ENCODE peak calls at places on chromosomes 5 and 9, in seven cellular contexts. One of them, this sample, is unnamed.

GRCh38 chr5:33260098-33260497 is 180.7 kb upstream of the TARS1 start:
- DNase-seq in HCT116: no peak
- DNase-seq in fibroblast of mammary gland: peak; percentile 67
- DNase-seq in GM23338: no peak
- DNase-seq in AG10803: peak; percentile 26
- DNase-seq in WERI-Rb-1: no peak
- DNase-seq in PC-9: no peak
- DNase-seq in this sample: no peak

GRCh38 chr9:20728493-20729220 is 44.6 kb downstream of the FOCAD start:
- DNase-seq in HCT116: no peak
- DNase-seq in AG10803: peak; percentile 25
- DNase-seq in PC-9: no peak
- DNase-seq in GM23338: no peak
- DNase-seq in fibroblast of mammary gland: peak; percentile 45
- DNase-seq in WERI-Rb-1: no peak
- DNase-seq in this sample: peak; percentile 53

GRCh38 chr5:157233515-157233914 is 32.4 kb upstream of the CYFIP2 start:
- DNase-seq in PC-9: no peak
- DNase-seq in AG10803: no peak
- DNase-seq in HCT116: no peak
- DNase-seq in WERI-Rb-1: no peak
- DNase-seq in GM23338: peak; percentile 55
- DNase-seq in fibroblast of mammary gland: no peak
- DNase-seq in this sample: no peak

GRCh38 chr5:144352318-144352717 is 181.6 kb downstream of the KCTD16 start:
- DNase-seq in AG10803: no peak
- DNase-seq in fibroblast of mammary gland: no peak
- DNase-seq in GM23338: no peak
- DNase-seq in HCT116: no peak
- DNase-seq in WERI-Rb-1: no peak
- DNase-seq in PC-9: no peak
- DNase-seq in this sample: no peak

GRCh38 chr9:9054354-9054992 is 1254.9 kb upstream of the DMAC1 start:
- DNase-seq in GM23338: no peak
- DNase-seq in fibroblast of mammary gland: no peak
- DNase-seq in HCT116: no peak
- DNase-seq in PC-9: no peak
- DNase-seq in AG10803: no peak
- DNase-seq in WERI-Rb-1: no peak
- DNase-seq in this sample: no peak

GRCh38 chr5:103375356-103375755 is 116.8 kb downstream of the MACIR start:
- DNase-seq in AG10803: peak; percentile 29
- DNase-seq in WERI-Rb-1: no peak
- DNase-seq in fibroblast of mammary gland: peak; percentile 35
- DNase-seq in GM23338: no peak
- DNase-seq in PC-9: no peak
- DNase-seq in HCT116: no peak
- DNase-seq in this sample: peak; percentile 43

GRCh38 chr5:91636351-91636750 is 253.2 kb upstream of the ARRDC3 start:
- DNase-seq in AG10803: no peak
- DNase-seq in HCT116: no peak
- DNase-seq in WERI-Rb-1: peak; percentile 17
- DNase-seq in fibroblast of mammary gland: no peak
- DNase-seq in GM23338: peak; percentile 38
- DNase-seq in PC-9: no peak
- DNase-seq in this sample: no peak

GRCh38 chr5:13987843-13988464 is 43.5 kb upstream of the DNAH5 start:
- DNase-seq in PC-9: peak; percentile 87
- DNase-seq in WERI-Rb-1: peak; percentile 47
- DNase-seq in GM23338: peak; percentile 81
- DNase-seq in HCT116: peak; percentile 42
- DNase-seq in fibroblast of mammary gland: peak; percentile 74
- DNase-seq in AG10803: peak; percentile 64
- DNase-seq in this sample: peak; percentile 75

GRCh38 chr9:126608551-126608950 is 5.2 kb upstream of the LMX1B start:
- DNase-seq in AG10803: no peak
- DNase-seq in fibroblast of mammary gland: no peak
- DNase-seq in WERI-Rb-1: no peak
- DNase-seq in GM23338: no peak
- DNase-seq in HCT116: no peak
- DNase-seq in PC-9: no peak
- DNase-seq in this sample: no peak

GRCh38 chr9:101028346-101029299 is at the start of gene PLPPR1:
- DNase-seq in HCT116: no peak
- DNase-seq in fibroblast of mammary gland: peak; percentile 32
- DNase-seq in AG10803: peak; percentile 24
- DNase-seq in WERI-Rb-1: peak; percentile 98
- DNase-seq in GM23338: peak; percentile 84
- DNase-seq in PC-9: no peak
- DNase-seq in this sample: no peak

GRCh38 chr5:14286574-14287399 is 143.6 kb downstream of the TRIO start:
- DNase-seq in WERI-Rb-1: no peak
- DNase-seq in fibroblast of mammary gland: no peak
- DNase-seq in GM23338: no peak
- DNase-seq in AG10803: no peak
- DNase-seq in PC-9: no peak
- DNase-seq in HCT116: no peak
- DNase-seq in this sample: no peak

GRCh38 chr5:138637256-138637655 is 62.1 kb upstream of the HSPA9 start:
- DNase-seq in WERI-Rb-1: no peak
- DNase-seq in GM23338: no peak
- DNase-seq in PC-9: no peak
- DNase-seq in fibroblast of mammary gland: no peak
- DNase-seq in AG10803: no peak
- DNase-seq in HCT116: no peak
- DNase-seq in this sample: no peak

GRCh38 chr9:3285365-3286161 is 240.2 kb downstream of the RFX3 start:
- DNase-seq in WERI-Rb-1: no peak
- DNase-seq in PC-9: no peak
- DNase-seq in fibroblast of mammary gland: no peak
- DNase-seq in HCT116: no peak
- DNase-seq in GM23338: no peak
- DNase-seq in AG10803: peak; percentile 71
- DNase-seq in this sample: no peak

GRCh38 chr9:6959275-6960000 is 201.7 kb downstream of the KDM4C start:
- DNase-seq in WERI-Rb-1: peak; percentile 36
- DNase-seq in AG10803: no peak
- DNase-seq in fibroblast of mammary gland: no peak
- DNase-seq in PC-9: no peak
- DNase-seq in HCT116: no peak
- DNase-seq in GM23338: no peak
- DNase-seq in this sample: no peak

GRCh38 chr5:68727931-68728330 is 365.9 kb upstream of the SLC30A5 start:
- DNase-seq in AG10803: no peak
- DNase-seq in fibroblast of mammary gland: no peak
- DNase-seq in PC-9: no peak
- DNase-seq in WERI-Rb-1: no peak
- DNase-seq in HCT116: no peak
- DNase-seq in GM23338: no peak
- DNase-seq in this sample: no peak

GRCh38 chr9:89058906-89059305 is 67.6 kb downstream of the S1PR3 start:
- DNase-seq in GM23338: no peak
- DNase-seq in fibroblast of mammary gland: no peak
- DNase-seq in PC-9: no peak
- DNase-seq in HCT116: no peak
- DNase-seq in AG10803: no peak
- DNase-seq in WERI-Rb-1: no peak
- DNase-seq in this sample: no peak

GRCh38 chr5:159514229-159514822 is 184.0 kb upstream of the IL12B start:
- DNase-seq in PC-9: no peak
- DNase-seq in fibroblast of mammary gland: peak; percentile 15
- DNase-seq in GM23338: no peak
- DNase-seq in WERI-Rb-1: no peak
- DNase-seq in AG10803: no peak
- DNase-seq in HCT116: no peak
- DNase-seq in this sample: no peak

GRCh38 chr9:131008909-131009618 is at the start of gene LAMC3:
- DNase-seq in HCT116: no peak
- DNase-seq in WERI-Rb-1: peak; percentile 54
- DNase-seq in PC-9: peak; percentile 17
- DNase-seq in fibroblast of mammary gland: no peak
- DNase-seq in GM23338: peak; percentile 78
- DNase-seq in AG10803: no peak
- DNase-seq in this sample: no peak
- TF ChIP-seq CTCF in HCT116: peak; percentile 61
- TF ChIP-seq CTCF in WERI-Rb-1: peak; percentile 65
- TF ChIP-seq CTCF in PC-9: no peak
- TF ChIP-seq CTCF in fibroblast of mammary gland: peak; percentile 5
- TF ChIP-seq CTCF in GM23338: peak; percentile 66
- TF ChIP-seq CTCF in AG10803: peak; percentile 27
- TF ChIP-seq CTCF in this sample: no peak

GRCh38 chr9:35664531-35665470 is at the start of gene ARHGEF39:
- DNase-seq in fibroblast of mammary gland: peak; percentile 61
- DNase-seq in PC-9: peak; percentile 84
- DNase-seq in WERI-Rb-1: peak; percentile 89
- DNase-seq in GM23338: peak; percentile 97
- DNase-seq in HCT116: peak; percentile 59
- DNase-seq in AG10803: peak; percentile 65
- DNase-seq in this sample: peak; percentile 83
- TF ChIP-seq CTCF in fibroblast of mammary gland: no peak
- TF ChIP-seq CTCF in PC-9: no peak
- TF ChIP-seq CTCF in WERI-Rb-1: peak; percentile 60
- TF ChIP-seq CTCF in GM23338: peak; percentile 79
- TF ChIP-seq CTCF in HCT116: peak; percentile 30
- TF ChIP-seq CTCF in AG10803: no peak
- TF ChIP-seq CTCF in this sample: no peak

DNA sequence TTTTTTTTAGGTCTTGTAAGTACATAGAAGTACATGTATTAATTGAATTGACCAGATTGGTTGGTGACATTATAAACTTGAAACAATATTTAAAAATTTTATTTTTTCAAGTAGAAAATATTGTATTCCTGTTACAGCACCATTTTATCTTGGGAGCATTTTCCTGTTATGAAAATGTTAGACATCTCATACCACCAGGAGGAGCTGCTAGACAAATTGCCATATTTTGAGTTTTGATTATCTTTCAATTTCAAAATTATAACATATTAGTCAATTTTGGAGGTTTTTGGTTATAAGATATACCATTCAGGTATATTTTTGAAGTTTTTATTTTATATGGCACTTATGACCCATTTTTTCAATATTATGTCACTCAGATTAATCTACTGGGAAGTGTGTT is 84.4 kb downstream of the CNTLN start:
- DNase-seq in PC-9: no peak
- DNase-seq in AG10803: peak; percentile 1
- DNase-seq in WERI-Rb-1: no peak
- DNase-seq in HCT116: no peak
- DNase-seq in fibroblast of mammary gland: peak; percentile 16
- DNase-seq in GM23338: no peak
- DNase-seq in this sample: peak; percentile 18
- TF ChIP-seq CTCF in PC-9: peak; percentile 34
- TF ChIP-seq CTCF in AG10803: peak; percentile 45
- TF ChIP-seq CTCF in WERI-Rb-1: no peak
- TF ChIP-seq CTCF in HCT116: peak; percentile 26
- TF ChIP-seq CTCF in fibroblast of mammary gland: peak; percentile 43
- TF ChIP-seq CTCF in GM23338: no peak
- TF ChIP-seq CTCF in this sample: peak; percentile 20

GRCh38 chr5:52990531-52990925 is 1.4 kb downstream of the ITGA2 start:
- DNase-seq in HCT116: no peak
- DNase-seq in WERI-Rb-1: no peak
- DNase-seq in fibroblast of mammary gland: no peak
- DNase-seq in AG10803: no peak
- DNase-seq in PC-9: no peak
- DNase-seq in GM23338: no peak
- DNase-seq in this sample: no peak
- TF ChIP-seq CTCF in HCT116: no peak
- TF ChIP-seq CTCF in WERI-Rb-1: no peak
- TF ChIP-seq CTCF in fibroblast of mammary gland: no peak
- TF ChIP-seq CTCF in AG10803: no peak
- TF ChIP-seq CTCF in PC-9: no peak
- TF ChIP-seq CTCF in GM23338: no peak
- TF ChIP-seq CTCF in this sample: no peak

GRCh38 chr5:96972599-96973334 is 36.9 kb downstream of the LNPEP start:
- DNase-seq in PC-9: no peak
- DNase-seq in AG10803: no peak
- DNase-seq in GM23338: no peak
- DNase-seq in WERI-Rb-1: no peak
- DNase-seq in HCT116: no peak
- DNase-seq in fibroblast of mammary gland: no peak
- DNase-seq in this sample: no peak

GRCh38 chr5:96977228-96977627 is 41.3 kb downstream of the LNPEP start:
- DNase-seq in GM23338: peak; percentile 17
- DNase-seq in fibroblast of mammary gland: no peak
- DNase-seq in AG10803: peak; percentile 23
- DNase-seq in WERI-Rb-1: no peak
- DNase-seq in HCT116: no peak
- DNase-seq in PC-9: no peak
- DNase-seq in this sample: no peak

GRCh38 chr5:96978812-96979449 is 43.1 kb downstream of the LNPEP start:
- DNase-seq in GM23338: no peak
- DNase-seq in PC-9: no peak
- DNase-seq in fibroblast of mammary gland: peak; percentile 31
- DNase-seq in AG10803: peak; percentile 36
- DNase-seq in WERI-Rb-1: peak; percentile 26
- DNase-seq in HCT116: no peak
- DNase-seq in this sample: no peak

GRCh38 chr5:96973561-96974401 is 37.9 kb downstream of the LNPEP start:
- DNase-seq in fibroblast of mammary gland: no peak
- DNase-seq in PC-9: no peak
- DNase-seq in HCT116: no peak
- DNase-seq in GM23338: no peak
- DNase-seq in AG10803: no peak
- DNase-seq in WERI-Rb-1: no peak
- DNase-seq in this sample: no peak

DNA sequence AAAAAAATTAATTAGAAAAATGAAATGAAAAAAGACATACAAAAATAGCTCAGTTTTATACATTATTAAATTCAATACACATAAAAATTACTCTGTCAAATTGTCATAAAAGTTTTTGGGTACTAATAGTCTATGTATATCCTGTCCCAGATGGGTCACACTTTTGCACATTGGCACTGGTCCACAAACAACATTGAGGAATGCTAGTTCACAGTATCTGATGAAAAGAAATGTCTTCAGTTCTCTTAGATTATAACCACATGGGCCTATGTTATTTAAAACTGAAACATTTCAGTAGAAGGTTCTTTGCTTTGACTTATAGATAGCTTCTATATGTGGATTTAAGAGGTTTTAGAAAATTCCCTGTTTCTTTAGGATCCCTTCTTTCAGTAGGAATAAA is 39.8 kb downstream of the LNPEP start:
- DNase-seq in GM23338: no peak
- DNase-seq in PC-9: no peak
- DNase-seq in fibroblast of mammary gland: no peak
- DNase-seq in HCT116: no peak
- DNase-seq in AG10803: peak; percentile 23
- DNase-seq in WERI-Rb-1: no peak
- DNase-seq in this sample: no peak
- TF ChIP-seq CTCF in GM23338: no peak
- TF ChIP-seq CTCF in PC-9: no peak
- TF ChIP-seq CTCF in fibroblast of mammary gland: no peak
- TF ChIP-seq CTCF in HCT116: no peak
- TF ChIP-seq CTCF in AG10803: no peak
- TF ChIP-seq CTCF in WERI-Rb-1: no peak
- TF ChIP-seq CTCF in this sample: no peak

DNA sequence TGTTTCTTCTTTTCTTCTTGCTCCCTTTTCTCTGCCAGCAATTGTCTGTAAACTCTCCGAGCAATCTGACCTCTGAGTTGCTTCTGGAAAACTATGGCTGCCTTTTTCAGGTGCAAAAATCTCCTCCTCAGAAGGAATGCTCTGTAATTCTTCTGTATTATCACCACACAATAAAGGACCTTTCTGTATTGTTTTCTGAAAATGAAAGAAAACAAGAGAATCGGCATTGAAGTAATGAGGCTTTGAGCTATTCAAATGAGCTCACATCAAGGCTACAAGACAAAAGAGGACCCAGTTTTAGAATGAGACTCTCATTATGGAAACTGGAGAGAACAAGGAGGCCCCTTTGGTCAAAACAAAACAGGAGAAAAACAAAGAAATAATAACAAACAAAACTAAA is 86.2 kb upstream of the RETREG1 start:
- DNase-seq in WERI-Rb-1: no peak
- DNase-seq in fibroblast of mammary gland: no peak
- DNase-seq in PC-9: no peak
- DNase-seq in HCT116: no peak
- DNase-seq in AG10803: no peak
- DNase-seq in GM23338: peak; percentile 24
- DNase-seq in this sample: no peak
- TF ChIP-seq CTCF in WERI-Rb-1: no peak
- TF ChIP-seq CTCF in fibroblast of mammary gland: no peak
- TF ChIP-seq CTCF in PC-9: no peak
- TF ChIP-seq CTCF in HCT116: no peak
- TF ChIP-seq CTCF in AG10803: no peak
- TF ChIP-seq CTCF in GM23338: no peak
- TF ChIP-seq CTCF in this sample: no peak